ENCODE peak calls at places on chromosomes 7 and 10, in seven cellular contexts. One of them, this sample, is unnamed.

GRCh38 chr7:73908123-73908611 is 47.2 kb downstream of the TMEM270 start:
- DNase-seq in astrocyte of the cerebellum: no peak
- DNase-seq in cardiac fibroblast: no peak
- DNase-seq in CD8-positive, alpha-beta T cell: no peak
- DNase-seq in GM12865: no peak
- DNase-seq in fibroblast of pulmonary artery: no peak
- DNase-seq in Panc1: no peak
- DNase-seq in this sample: no peak

GRCh38 chr10:92756233-92757065 is 66.7 kb downstream of the HHEX start:
- DNase-seq in fibroblast of pulmonary artery: peak
- DNase-seq in astrocyte of the cerebellum: no peak
- DNase-seq in cardiac fibroblast: peak
- DNase-seq in CD8-positive, alpha-beta T cell: no peak
- DNase-seq in GM12865: peak
- DNase-seq in Panc1: no peak
- DNase-seq in this sample: peak

GRCh38 chr7:123958186-123958703 is 33.2 kb downstream of the SPAM1 start:
- DNase-seq in Panc1: no peak
- DNase-seq in GM12865: no peak
- DNase-seq in CD8-positive, alpha-beta T cell: no peak
- DNase-seq in astrocyte of the cerebellum: no peak
- DNase-seq in fibroblast of pulmonary artery: peak
- DNase-seq in cardiac fibroblast: peak
- DNase-seq in this sample: no peak

GRCh38 chr7:99469381-99470065 is 3.2 kb upstream of the ZNF789 start:
- DNase-seq in Panc1: no peak
- DNase-seq in fibroblast of pulmonary artery: no peak
- DNase-seq in astrocyte of the cerebellum: no peak
- DNase-seq in GM12865: no peak
- DNase-seq in cardiac fibroblast: no peak
- DNase-seq in CD8-positive, alpha-beta T cell: no peak
- DNase-seq in this sample: no peak

GRCh38 chr10:52198540-52198939 is 115.5 kb upstream of the DKK1 start:
- DNase-seq in CD8-positive, alpha-beta T cell: no peak
- DNase-seq in GM12865: no peak
- DNase-seq in Panc1: no peak
- DNase-seq in cardiac fibroblast: peak
- DNase-seq in astrocyte of the cerebellum: no peak
- DNase-seq in fibroblast of pulmonary artery: peak
- DNase-seq in this sample: no peak

GRCh38 chr7:155979994-155980393 is 167.7 kb upstream of the SHH start:
- DNase-seq in fibroblast of pulmonary artery: no peak
- DNase-seq in astrocyte of the cerebellum: no peak
- DNase-seq in CD8-positive, alpha-beta T cell: no peak
- DNase-seq in cardiac fibroblast: no peak
- DNase-seq in GM12865: no peak
- DNase-seq in Panc1: no peak
- DNase-seq in this sample: no peak

GRCh38 chr7:26853788-26854393 is 10.5 kb downstream of the SKAP2 start:
- DNase-seq in CD8-positive, alpha-beta T cell: no peak
- DNase-seq in cardiac fibroblast: peak
- DNase-seq in GM12865: peak
- DNase-seq in fibroblast of pulmonary artery: peak
- DNase-seq in Panc1: no peak
- DNase-seq in astrocyte of the cerebellum: peak
- DNase-seq in this sample: no peak

GRCh38 chr7:129657363-129657762 is 45.8 kb downstream of the NRF1 start:
- DNase-seq in fibroblast of pulmonary artery: no peak
- DNase-seq in cardiac fibroblast: no peak
- DNase-seq in Panc1: no peak
- DNase-seq in GM12865: no peak
- DNase-seq in CD8-positive, alpha-beta T cell: no peak
- DNase-seq in astrocyte of the cerebellum: no peak
- DNase-seq in this sample: no peak

GRCh38 chr7:72467237-72467636 is 55.1 kb upstream of the CALN1 start:
- DNase-seq in fibroblast of pulmonary artery: no peak
- DNase-seq in Panc1: no peak
- DNase-seq in cardiac fibroblast: no peak
- DNase-seq in CD8-positive, alpha-beta T cell: no peak
- DNase-seq in GM12865: no peak
- DNase-seq in astrocyte of the cerebellum: no peak
- DNase-seq in this sample: no peak

GRCh38 chr7:44072364-44073231 is 7.2 kb upstream of the PGAM2 start:
- DNase-seq in GM12865: peak
- DNase-seq in CD8-positive, alpha-beta T cell: peak
- DNase-seq in astrocyte of the cerebellum: peak
- DNase-seq in fibroblast of pulmonary artery: peak
- DNase-seq in Panc1: no peak
- DNase-seq in cardiac fibroblast: peak
- DNase-seq in this sample: no peak

GRCh38 chr10:17144757-17145156 is 15.1 kb upstream of the CUBN start:
- DNase-seq in GM12865: peak
- DNase-seq in cardiac fibroblast: no peak
- DNase-seq in astrocyte of the cerebellum: no peak
- DNase-seq in Panc1: no peak
- DNase-seq in fibroblast of pulmonary artery: no peak
- DNase-seq in CD8-positive, alpha-beta T cell: no peak
- DNase-seq in this sample: peak

GRCh38 chr7:40571796-40572195 is 437.0 kb downstream of the SUGCT start:
- DNase-seq in Panc1: no peak
- DNase-seq in astrocyte of the cerebellum: peak
- DNase-seq in cardiac fibroblast: peak
- DNase-seq in CD8-positive, alpha-beta T cell: no peak
- DNase-seq in fibroblast of pulmonary artery: peak
- DNase-seq in GM12865: no peak
- DNase-seq in this sample: no peak

DNA sequence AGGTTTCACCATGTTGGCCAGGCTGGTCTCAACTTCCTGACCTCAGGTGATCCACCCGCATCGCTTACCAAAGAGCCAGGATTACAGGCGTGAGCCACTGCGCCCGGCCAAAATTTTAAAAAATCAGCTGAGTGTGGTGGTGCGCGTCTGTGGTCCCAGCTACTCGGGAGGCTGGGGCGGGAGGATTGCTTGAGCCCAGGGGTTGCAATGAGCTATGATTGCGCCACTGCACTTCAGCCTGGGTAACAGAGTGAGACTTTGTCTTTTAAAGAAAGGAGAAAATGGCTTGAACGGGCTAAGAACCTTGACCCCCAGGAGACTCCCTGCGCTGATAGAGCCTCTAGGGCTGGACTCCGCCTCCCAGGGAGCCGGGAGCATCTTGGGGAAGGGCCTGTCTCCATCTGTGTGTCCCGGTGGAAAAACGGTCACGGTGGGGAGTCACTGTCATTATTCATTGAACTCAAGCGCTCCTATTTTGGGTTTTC is 763 bp upstream of the KCTD7 start:
- DNase-seq in Panc1: no peak
- DNase-seq in cardiac fibroblast: no peak
- DNase-seq in GM12865: no peak
- DNase-seq in astrocyte of the cerebellum: no peak
- DNase-seq in fibroblast of pulmonary artery: no peak
- DNase-seq in CD8-positive, alpha-beta T cell: no peak
- DNase-seq in this sample: no peak
- TF ChIP-seq CTCF in Panc1: no peak
- TF ChIP-seq CTCF in cardiac fibroblast: no peak
- TF ChIP-seq CTCF in GM12865: no peak
- TF ChIP-seq CTCF in astrocyte of the cerebellum: no peak
- TF ChIP-seq CTCF in fibroblast of pulmonary artery: no peak
- TF ChIP-seq CTCF in CD8-positive, alpha-beta T cell: no peak
- TF ChIP-seq CTCF in this sample: no peak

DNA sequence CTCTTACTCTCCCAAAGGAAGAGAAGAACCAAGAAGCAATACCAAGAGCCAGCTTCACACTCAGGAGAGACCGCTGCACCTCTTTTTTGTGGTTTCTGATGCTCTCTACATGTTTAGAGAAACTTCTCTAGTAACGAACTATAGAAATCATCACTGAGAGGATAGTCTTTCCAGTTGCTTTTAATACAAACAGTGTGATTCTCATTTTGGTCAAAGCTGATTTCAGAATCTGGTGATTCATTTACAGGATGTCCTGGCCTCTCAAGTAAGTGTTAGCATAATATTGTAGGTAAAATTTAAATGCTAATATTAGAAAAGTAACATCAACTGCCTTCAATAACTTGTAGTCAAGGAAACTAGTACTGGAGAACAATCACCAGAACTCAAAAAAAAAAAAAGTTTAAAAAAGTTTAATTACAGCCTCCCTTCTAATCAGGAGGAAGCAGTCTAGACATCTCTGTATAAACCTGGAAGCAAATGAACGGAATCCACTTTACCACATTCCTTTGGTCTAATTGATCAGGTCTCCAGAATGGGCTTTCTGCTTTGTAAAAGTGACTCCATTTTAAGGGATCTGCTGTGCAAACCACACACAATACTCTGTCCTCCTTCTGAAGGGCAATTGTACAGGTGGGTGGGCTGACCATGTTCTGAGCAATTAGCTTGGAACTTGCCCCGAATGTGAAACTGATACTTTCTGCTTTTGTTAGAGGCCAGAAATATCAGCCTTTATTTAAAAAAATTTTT is 3.0 kb downstream of the LAMB1 start:
- DNase-seq in fibroblast of pulmonary artery: no peak
- DNase-seq in CD8-positive, alpha-beta T cell: no peak
- DNase-seq in Panc1: no peak
- DNase-seq in cardiac fibroblast: no peak
- DNase-seq in astrocyte of the cerebellum: no peak
- DNase-seq in GM12865: no peak
- DNase-seq in this sample: no peak
- H3K4me3 ChIP-seq in fibroblast of pulmonary artery: peak
- H3K4me3 ChIP-seq in CD8-positive, alpha-beta T cell: no peak
- H3K4me3 ChIP-seq in Panc1: peak
- H3K4me3 ChIP-seq in cardiac fibroblast: peak
- H3K4me3 ChIP-seq in astrocyte of the cerebellum: peak
- H3K4me3 ChIP-seq in GM12865: no peak
- H3K4me3 ChIP-seq in this sample: no peak

DNA sequence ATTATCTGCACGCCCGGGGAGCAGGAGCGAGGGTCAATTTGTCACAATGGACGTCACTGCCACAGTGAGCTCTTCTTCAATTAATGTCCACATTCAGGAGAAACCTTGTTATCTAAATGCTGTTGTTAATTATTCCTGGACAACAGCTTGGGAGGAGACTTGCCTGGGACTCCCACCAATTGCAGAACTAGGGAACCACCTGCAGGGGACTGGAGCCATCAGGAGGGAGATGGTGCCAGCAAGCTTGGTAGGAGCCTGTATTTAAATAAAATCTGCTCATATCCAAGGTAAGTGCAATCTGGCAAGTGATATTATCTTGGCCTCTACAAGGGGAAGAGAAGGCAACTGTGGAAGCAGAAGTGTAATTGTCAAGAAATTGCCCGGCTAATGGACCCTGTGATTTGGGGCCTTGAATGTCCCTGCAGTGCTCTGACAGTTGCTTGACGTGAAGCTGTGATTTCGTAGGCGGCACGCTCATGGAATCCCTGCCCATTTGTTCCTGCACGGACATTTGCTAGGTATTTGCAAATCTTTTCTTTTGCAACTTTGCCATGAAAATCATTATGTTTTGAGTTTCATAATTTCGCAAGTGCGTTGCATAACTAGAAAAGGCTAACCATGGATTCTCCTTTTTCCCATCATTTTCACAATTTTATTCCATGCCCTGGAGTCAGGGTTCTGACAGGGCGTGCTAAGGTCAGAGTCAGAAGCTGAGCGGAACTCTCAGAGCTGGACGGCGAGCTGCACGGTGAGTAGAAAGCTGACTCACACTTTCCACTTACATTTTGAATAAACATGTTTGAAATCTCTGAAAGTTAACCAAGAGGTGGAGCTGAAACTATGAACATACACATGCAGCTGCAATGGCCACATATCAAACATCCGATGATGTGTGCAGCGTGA is 84.8 kb upstream of the TCERG1L start:
- DNase-seq in astrocyte of the cerebellum: no peak
- DNase-seq in cardiac fibroblast: no peak
- DNase-seq in fibroblast of pulmonary artery: no peak
- DNase-seq in GM12865: no peak
- DNase-seq in Panc1: no peak
- DNase-seq in CD8-positive, alpha-beta T cell: no peak
- DNase-seq in this sample: no peak
- TF ChIP-seq CTCF in astrocyte of the cerebellum: no peak
- TF ChIP-seq CTCF in cardiac fibroblast: no peak
- TF ChIP-seq CTCF in fibroblast of pulmonary artery: no peak
- TF ChIP-seq CTCF in GM12865: no peak
- TF ChIP-seq CTCF in Panc1: no peak
- TF ChIP-seq CTCF in CD8-positive, alpha-beta T cell: no peak
- TF ChIP-seq CTCF in this sample: no peak

GRCh38 chr10:63209703-63210102 is 76.6 kb downstream of the NRBF2 start:
- DNase-seq in fibroblast of pulmonary artery: no peak
- DNase-seq in astrocyte of the cerebellum: no peak
- DNase-seq in Panc1: no peak
- DNase-seq in GM12865: no peak
- DNase-seq in cardiac fibroblast: no peak
- DNase-seq in CD8-positive, alpha-beta T cell: no peak
- DNase-seq in this sample: no peak

GRCh38 chr10:63208981-63209380 is 75.9 kb downstream of the NRBF2 start:
- DNase-seq in fibroblast of pulmonary artery: peak
- DNase-seq in cardiac fibroblast: peak
- DNase-seq in GM12865: no peak
- DNase-seq in CD8-positive, alpha-beta T cell: no peak
- DNase-seq in astrocyte of the cerebellum: peak
- DNase-seq in Panc1: no peak
- DNase-seq in this sample: no peak

GRCh38 chr10:63206576-63206975 is 73.4 kb downstream of the NRBF2 start:
- DNase-seq in fibroblast of pulmonary artery: no peak
- DNase-seq in Panc1: no peak
- DNase-seq in CD8-positive, alpha-beta T cell: no peak
- DNase-seq in astrocyte of the cerebellum: peak
- DNase-seq in cardiac fibroblast: peak
- DNase-seq in GM12865: peak
- DNase-seq in this sample: no peak

GRCh38 chr10:63204667-63205391 is 71.7 kb downstream of the NRBF2 start:
- DNase-seq in GM12865: peak
- DNase-seq in Panc1: no peak
- DNase-seq in astrocyte of the cerebellum: no peak
- DNase-seq in fibroblast of pulmonary artery: no peak
- DNase-seq in cardiac fibroblast: no peak
- DNase-seq in CD8-positive, alpha-beta T cell: no peak
- DNase-seq in this sample: no peak

DNA sequence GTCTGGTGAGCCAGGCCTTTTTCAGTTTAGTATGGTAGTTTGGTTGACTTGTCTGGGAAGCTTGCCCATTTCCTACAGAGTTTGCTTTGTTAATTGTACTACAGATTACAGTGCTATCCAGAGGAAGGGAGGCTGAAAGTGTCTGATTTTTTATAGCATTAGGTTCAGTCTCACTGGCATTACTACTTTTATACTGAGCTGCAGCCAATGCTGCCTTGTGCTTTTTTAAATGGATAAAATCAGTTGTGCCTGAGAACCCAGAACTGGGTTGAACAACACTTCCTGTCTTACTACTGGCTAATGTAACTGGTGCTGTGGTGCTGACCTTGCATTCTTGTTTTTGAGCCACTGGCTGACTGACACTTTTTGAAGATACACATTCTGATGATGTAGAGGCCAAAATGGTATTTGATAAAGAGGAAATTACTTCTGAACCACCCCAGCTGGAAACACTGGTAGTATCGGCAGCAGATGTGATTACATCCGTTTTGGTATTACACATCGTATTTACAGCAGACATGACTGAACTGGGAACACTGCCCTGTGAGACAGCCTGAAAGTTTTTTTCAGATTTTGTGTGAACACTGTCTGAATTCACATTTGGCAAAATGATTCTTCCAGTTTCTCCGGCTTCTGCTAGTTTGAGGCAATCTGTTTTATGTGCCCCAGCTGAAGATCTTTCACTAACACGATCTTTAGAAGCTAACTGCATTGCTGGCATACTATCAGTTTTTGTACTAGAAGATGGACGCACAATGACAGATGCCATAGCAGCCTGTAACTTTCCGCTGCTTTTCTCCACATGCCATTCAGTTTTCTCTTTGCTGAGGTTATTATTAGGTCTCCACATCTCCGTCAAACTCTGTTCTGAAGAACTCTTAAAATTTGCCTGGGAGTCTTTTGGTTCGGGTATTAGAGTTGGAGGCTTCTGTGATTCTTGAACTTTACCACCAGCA is 74.1 kb downstream of the NRBF2 start:
- DNase-seq in GM12865: peak
- DNase-seq in astrocyte of the cerebellum: peak
- DNase-seq in cardiac fibroblast: peak
- DNase-seq in Panc1: no peak
- DNase-seq in fibroblast of pulmonary artery: peak
- DNase-seq in CD8-positive, alpha-beta T cell: no peak
- DNase-seq in this sample: peak
- H3K4me3 ChIP-seq in GM12865: peak
- H3K4me3 ChIP-seq in astrocyte of the cerebellum: no peak
- H3K4me3 ChIP-seq in cardiac fibroblast: no peak
- H3K4me3 ChIP-seq in Panc1: no peak
- H3K4me3 ChIP-seq in fibroblast of pulmonary artery: peak
- H3K4me3 ChIP-seq in CD8-positive, alpha-beta T cell: no peak
- H3K4me3 ChIP-seq in this sample: peak

This sample was measured in GM12864.